ENCODE peak calls at places on chromosomes 13 and 19, in eight cellular contexts. I is upper lobe of left lung, H is AG04450, T is GM12865, R is upper lobe of right lung, O is HFFc6, Y is mesothelial cell of epicardium, Q is nephron progenitor cell. V is an unnamed sample.

GRCh38 chr13:24693862-24694471 is 13.8 kb downstream of the ATP12A start:
- DNase-seq in O (peak), H (no peak), R (peak), Y (peak), Q (peak), T (peak), I (peak), V (peak)

GRCh38 chr19:41192574-41193419 is at the start of gene CYP2S1:
- DNase-seq in R (peak), Y (peak), I (peak), O (no peak), Q (peak), H (no peak), T (no peak), V (no peak)

GRCh38 chr13:87128006-87128405 is 543.2 kb upstream of the SLITRK5 start:
- DNase-seq in R (no peak), Y (no peak), Q (no peak), T (no peak), H (no peak), I (no peak), O (no peak), V (no peak)

GRCh38 chr19:49809155-49809986 is 3.7 kb downstream of the FUZ start:
- DNase-seq in Q (peak), T (peak), Y (peak), H (no peak), R (peak), I (peak), O (no peak), V (peak)

GRCh38 chr13:53151692-53152421 is 123.2 kb downstream of the OLFM4 start:
- DNase-seq in Y (peak), Q (peak), O (no peak), R (no peak), T (peak), I (no peak), H (no peak), V (peak)

GRCh38 chr19:53424968-53425597 is 6.7 kb upstream of the ZNF761 start:
- DNase-seq in Q (peak), R (peak), H (peak), O (peak), T (peak), Y (peak), I (peak), V (peak)

GRCh38 chr13:97344250-97345175 is 89.5 kb upstream of the RAP2A start:
- DNase-seq in R (no peak), Y (no peak), O (peak), T (peak), H (no peak), I (peak), Q (peak), V (peak)

GRCh38 chr19:409515-410242 is 732 bp upstream of the C2CD4C start:
- DNase-seq in Y (no peak), O (no peak), Q (no peak), T (no peak), I (peak), H (no peak), R (peak), V (peak)

GRCh38 chr13:88339271-88339741 is 668.1 kb downstream of the SLITRK5 start:
- DNase-seq in O (no peak), I (no peak), R (no peak), Q (peak), T (no peak), Y (no peak), H (no peak), V (no peak)

GRCh38 chr19:23867895-23868294 is 46.8 kb upstream of the ZNF726 start:
- DNase-seq in O (no peak), H (no peak), Y (no peak), I (no peak), T (no peak), Q (no peak), R (no peak), V (no peak)

GRCh38 chr13:44155422-44156293 is 218.0 kb upstream of the SERP2 start:
- DNase-seq in T (no peak), I (peak), Q (peak), O (peak), R (no peak), Y (peak), H (no peak), V (no peak)

GRCh38 chr13:30908416-30908980 is 2.4 kb downstream of the MEDAG start:
- DNase-seq in Y (no peak), T (no peak), O (no peak), R (no peak), H (no peak), Q (no peak), I (no peak), V (no peak)

GRCh38 chr13:79246575-79246949 is 159.5 kb downstream of the RBM26 start:
- DNase-seq in I (no peak), O (no peak), H (no peak), T (peak), Y (no peak), R (no peak), Q (no peak), V (no peak)

GRCh38 chr19:48858984-48859710 is 9.3 kb downstream of the PLEKHA4 start:
- DNase-seq in H (no peak), Y (no peak), Q (no peak), R (peak), T (peak), O (no peak), I (peak), V (peak)

GRCh38 chr19:19775891-19776205 is 42.9 kb upstream of the ZNF14 start:
- DNase-seq in I (peak), Q (no peak), Y (no peak), T (no peak), R (no peak), O (no peak), H (no peak), V (no peak)

GRCh38 chr19:6677924-6678689 is 8.1 kb upstream of the TNFSF14 start:
- DNase-seq in I (peak), O (no peak), H (no peak), Y (peak), T (no peak), Q (peak), R (no peak), V (peak)

GRCh38 chr13:43113603-43114002 is 90.2 kb downstream of the DNAJC15 start:
- DNase-seq in T (no peak), Y (no peak), H (peak), I (no peak), O (no peak), Q (no peak), R (no peak), V (no peak)

GRCh38 chr13:98214707-98215106 is 37.6 kb upstream of the RNF113B start:
- DNase-seq in Q (no peak), I (peak), T (no peak), H (no peak), R (no peak), Y (no peak), O (no peak), V (no peak)

GRCh38 chr13:92769064-92769463 is 457.5 kb upstream of the GPC6 start:
- DNase-seq in O (no peak), Y (no peak), T (no peak), R (no peak), Q (no peak), I (no peak), H (no peak), V (no peak)

GRCh38 chr13:97189943-97190342 is 32.2 kb upstream of the MBNL2 start:
- DNase-seq in Y (no peak), H (no peak), I (no peak), Q (no peak), R (no peak), O (no peak), T (no peak), V (no peak)

GRCh38 chr13:27666951-27667350 is 45.3 kb downstream of the POLR1D start:
- DNase-seq in R (no peak), Q (no peak), Y (no peak), I (no peak), T (no peak), H (no peak), O (no peak), V (no peak)

GRCh38 chr13:101986316-101986715 is 415.5 kb downstream of the FGF14 start:
- DNase-seq in R (no peak), T (no peak), Y (no peak), Q (no peak), H (no peak), I (no peak), O (no peak), V (no peak)

GRCh38 chr13:34114581-34114980 is 296.6 kb downstream of the RFC3 start:
- DNase-seq in T (peak), H (no peak), O (no peak), Q (no peak), R (no peak), Y (no peak), I (no peak), V (peak)

GRCh38 chr13:108549989-108550388 is 79.4 kb upstream of the MYO16 start:
- DNase-seq in O (no peak), R (no peak), T (no peak), Q (no peak), H (no peak), I (no peak), Y (no peak), V (no peak)

GRCh38 chr19:49553451-49554271 is 25.9 kb downstream of the RCN3 start:
- DNase-seq in O (peak), T (no peak), I (no peak), Q (no peak), R (no peak), H (no peak), Y (no peak), V (no peak)

GRCh38 chr13:112725346-112726017 is 35.6 kb downstream of the ATP11A start:
- DNase-seq in T (peak), Q (no peak), O (peak), R (peak), H (no peak), Y (no peak), I (peak), V (peak)

GRCh38 chr19:29771708-29772415 is 39.9 kb upstream of the CCNE1 start:
- DNase-seq in O (peak), Y (peak), H (peak), R (no peak), I (peak), Q (peak), T (peak), V (peak)

GRCh38 chr13:46639033-46639981 is 86.3 kb downstream of the LRCH1 start:
- DNase-seq in I (no peak), Q (peak), Y (no peak), O (no peak), R (no peak), H (no peak), T (peak), V (peak)

GRCh38 chr19:40585677-40586422 is 9.2 kb downstream of the SHKBP1 start:
- DNase-seq in O (peak), T (no peak), Y (no peak), I (peak), H (no peak), Q (no peak), R (no peak), V (no peak)

GRCh38 chr13:79904581-79904980 is 423.6 kb downstream of the NDFIP2 start:
- DNase-seq in O (no peak), I (no peak), Y (no peak), H (no peak), R (no peak), Q (no peak), T (no peak), V (no peak)

GRCh38 chr13:107450931-107451330 is 764.4 kb downstream of the LIG4 start:
- DNase-seq in I (no peak), Q (no peak), Y (no peak), O (no peak), T (no peak), R (no peak), H (peak), V (no peak)

GRCh38 chr13:27334774-27335490 is 64.3 kb downstream of the RASL11A start:
- DNase-seq in H (peak), O (no peak), I (no peak), T (no peak), Q (no peak), Y (no peak), R (no peak), V (no peak)

DNA sequence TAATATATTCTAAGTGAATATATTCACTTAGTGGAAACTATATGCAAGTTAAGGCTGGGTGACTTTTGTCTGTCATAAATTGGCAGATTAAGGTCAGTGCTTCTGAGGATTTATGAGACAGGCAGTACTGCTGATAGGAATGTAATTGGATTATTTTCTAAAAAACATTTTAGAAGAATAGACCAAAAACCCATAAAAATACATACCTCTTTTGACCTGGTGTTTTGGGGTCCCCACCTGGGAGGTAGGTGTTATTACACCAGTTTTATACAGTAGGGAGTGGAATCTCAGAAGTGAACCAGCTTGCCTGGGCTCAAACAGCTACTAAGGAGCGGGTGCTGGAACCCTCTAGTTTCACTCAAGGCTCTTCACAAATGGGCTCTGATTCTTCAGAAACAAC is 25.3 kb downstream of the COG3 start:
- DNase-seq in I (no peak), R (no peak), T (peak), Q (no peak), O (no peak), H (no peak), Y (no peak), V (no peak)
- TF ChIP-seq CTCF in I (peak), R (peak), T (peak), Q (no peak), O (peak), H (no peak), Y (peak), V (peak)

GRCh38 chr13:82848766-82849165 is 1033.5 kb downstream of the SLITRK1 start:
- DNase-seq in I (no peak), Y (no peak), Q (no peak), T (no peak), O (no peak), H (no peak), R (no peak), V (no peak)

GRCh38 chr13:82850644-82851043 is 1031.6 kb downstream of the SLITRK1 start:
- DNase-seq in I (no peak), H (no peak), Y (no peak), Q (no peak), T (no peak), R (no peak), O (no peak), V (no peak)

GRCh38 chr13:82847595-82847994 is 1034.7 kb downstream of the SLITRK1 start:
- DNase-seq in H (no peak), R (no peak), Y (no peak), T (no peak), Q (no peak), O (no peak), I (no peak), V (no peak)
- TF ChIP-seq CTCF in H (no peak), R (no peak), Y (no peak), T (no peak), Q (no peak), O (no peak), I (no peak), V (no peak)

GRCh38 chr13:85729296-85729695 is 69.9 kb downstream of the SLITRK6 start:
- DNase-seq in O (peak), Q (no peak), I (no peak), T (no peak), R (no peak), H (peak), Y (no peak), V (no peak)
- TF ChIP-seq CTCF in O (no peak), Q (no peak), I (no peak), T (no peak), R (no peak), H (no peak), Y (no peak), V (no peak)

GRCh38 chr19:56838680-56838929 is 1.9 kb downstream of the PEG3 start:
- DNase-seq in T (no peak), H (no peak), I (peak), R (no peak), O (no peak), Y (no peak), Q (no peak), V (no peak)
- TF ChIP-seq CTCF in T (no peak), H (no peak), I (no peak), R (no peak), O (no peak), Y (no peak), Q (no peak), V (no peak)

GRCh38 chr19:13859361-13859880 is 17.5 kb upstream of the NANOS3 start:
- DNase-seq in O (peak), Q (no peak), I (no peak), R (no peak), T (no peak), Y (no peak), H (no peak), V (no peak)
- TF ChIP-seq CTCF in O (peak), Q (no peak), I (no peak), R (no peak), T (no peak), Y (no peak), H (no peak), V (no peak)

GRCh38 chr13:60583911-60584753 is 187.1 kb downstream of the TDRD3 start:
- DNase-seq in T (peak), Y (no peak), R (no peak), Q (no peak), H (peak), O (peak), I (no peak), V (no peak)

GRCh38 chr13:60577761-60578160 is 180.7 kb downstream of the TDRD3 start:
- DNase-seq in T (no peak), I (no peak), R (no peak), O (no peak), Y (no peak), Q (no peak), H (no peak), V (no peak)

GRCh38 chr13:60584976-60585375 is 188.0 kb downstream of the TDRD3 start:
- DNase-seq in Y (peak), R (no peak), Q (peak), I (no peak), T (no peak), O (peak), H (no peak), V (no peak)

GRCh38 chr13:60583196-60583908 is 186.3 kb downstream of the TDRD3 start:
- DNase-seq in R (no peak), Q (no peak), H (no peak), I (no peak), Y (no peak), T (no peak), O (peak), V (no peak)
- TF ChIP-seq CTCF in R (no peak), Q (no peak), H (no peak), I (no peak), Y (no peak), T (no peak), O (peak), V (no peak)

GRCh38 chr19:46955813-46956371 is 63.7 kb upstream of the NPAS1 start:
- DNase-seq in R (no peak), O (no peak), T (no peak), Q (no peak), I (no peak), H (no peak), Y (no peak), V (no peak)
- TF ChIP-seq CTCF in R (no peak), O (no peak), T (no peak), Q (no peak), I (no peak), H (no peak), Y (no peak), V (no peak)

GRCh38 chr19:17420267-17420924 is 549 bp downstream of the MVB12A start:
- DNase-seq in T (peak), O (no peak), I (peak), H (no peak), Y (peak), Q (peak), R (peak), V (peak)
- TF ChIP-seq CTCF in T (no peak), O (peak), I (peak), H (peak), Y (no peak), Q (no peak), R (peak), V (peak)

DNA sequence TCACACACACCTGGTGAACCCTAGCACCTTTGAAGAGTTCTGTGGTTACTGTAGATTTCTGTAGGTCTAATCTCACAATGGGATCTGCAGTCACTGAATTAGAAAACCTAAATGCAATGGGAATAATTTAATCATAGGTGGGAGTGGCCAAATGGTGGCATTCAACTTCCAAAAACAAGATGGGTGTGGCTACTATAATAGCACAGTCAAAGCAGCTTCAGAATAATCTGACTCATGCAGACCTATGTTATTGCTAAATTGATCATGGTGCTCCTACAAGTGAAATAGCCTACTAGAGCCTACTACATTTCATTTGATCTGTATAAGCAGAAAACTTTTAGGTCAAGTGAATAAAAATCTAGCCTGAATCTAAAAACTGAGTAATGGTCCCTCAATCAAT is 1152.8 kb downstream of the PCDH9 start:
- DNase-seq in O (no peak), T (no peak), Q (no peak), Y (no peak), I (no peak), R (no peak), H (no peak), V (no peak)
- TF ChIP-seq CTCF in O (no peak), T (no peak), Q (no peak), Y (no peak), I (no peak), R (no peak), H (no peak), V (no peak)

DNA sequence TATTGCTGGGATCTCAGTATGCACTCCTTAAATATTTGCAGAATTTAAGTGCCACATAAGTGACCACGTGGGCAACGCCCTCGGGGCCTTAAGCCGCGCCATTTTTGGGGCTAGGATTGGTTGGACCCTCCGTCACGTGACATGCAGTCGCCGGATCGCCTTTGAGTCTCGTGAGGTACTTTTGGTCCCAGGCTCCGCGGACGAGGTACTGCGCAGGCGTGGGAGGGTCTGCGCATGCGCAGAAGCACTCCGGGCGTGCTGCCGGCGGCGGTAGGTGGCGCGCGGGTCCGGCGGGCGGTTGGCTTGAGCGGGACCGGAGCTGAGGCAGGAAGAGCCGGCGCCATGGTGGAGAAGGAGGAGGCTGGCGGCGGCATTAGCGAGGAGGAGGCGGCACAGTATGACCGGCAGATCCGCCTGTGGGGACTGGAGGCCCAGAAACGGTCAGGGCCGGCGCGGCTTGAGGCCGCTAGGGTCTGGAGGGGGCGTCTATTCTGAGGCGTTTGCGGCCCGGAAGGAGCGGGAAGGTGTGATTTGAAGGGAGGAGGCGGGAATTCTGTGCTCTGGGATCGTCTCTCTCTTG is at the start of gene SAE1:
- DNase-seq in T (peak), I (peak), Y (peak), Q (peak), R (peak), H (peak), O (peak), V (peak)
- TF ChIP-seq CTCF in T (peak), I (peak), Y (no peak), Q (no peak), R (peak), H (peak), O (peak), V (peak)

V was measured in GM20000.